ENCODE peak calls at places on chromosome 3, in four cellular contexts. Z is stimulated activated CD4-positive, alpha-beta T cell treated with anti-CD3 and anti-CD28 coated beads, TNF-alpha, amount 100 ng/mL, for 1 hour; H is body of pancreas; S is pons. X is an unnamed sample.

GRCh38 chr3:101036213-101036618 is 43.0 kb upstream of the ABI3BP start:
- DNase-seq in Z (no peak), H (peak), S (no peak), X (no peak)

GRCh38 chr3:169999433-169999832 is 32.8 kb downstream of the SEC62 start:
- DNase-seq in Z (no peak), H (no peak), S (no peak), X (no peak)

GRCh38 chr3:52052831-52053306 is 3.5 kb downstream of the DUSP7 start:
- DNase-seq in Z (peak), H (peak), S (peak), X (peak)

GRCh38 chr3:77514766-77515165 is 474.9 kb downstream of the ROBO2 start:
- DNase-seq in Z (no peak), H (no peak), S (no peak), X (no peak)

GRCh38 chr3:50352762-50353161 is 2.1 kb downstream of the CYB561D2 start:
- DNase-seq in Z (no peak), H (no peak), S (no peak), X (no peak)

GRCh38 chr3:138835177-138835757 is 539 bp upstream of the PIK3CB start:
- DNase-seq in Z (no peak), H (no peak), S (peak), X (no peak)

GRCh38 chr3:183491923-183492848 is 63.3 kb downstream of the KLHL6 start:
- DNase-seq in Z (no peak), H (no peak), S (no peak), X (no peak)

GRCh38 chr3:170614214-170614966 is 28.5 kb upstream of the SLC7A14 start:
- DNase-seq in Z (no peak), H (peak), S (no peak), X (peak)

GRCh38 chr3:10702961-10703740 is 112.9 kb upstream of the SLC6A11 start:
- DNase-seq in Z (no peak), H (no peak), S (peak), X (peak)

GRCh38 chr3:71753716-71754609 is at the start of gene GPR27:
- DNase-seq in Z (peak), H (peak), S (no peak), X (no peak)

GRCh38 chr3:141116791-141117190 is 65.6 kb downstream of the SPSB4 start:
- DNase-seq in Z (no peak), H (no peak), S (no peak), X (no peak)

GRCh38 chr3:14898929-14899328 is 48.5 kb upstream of the NR2C2 start:
- DNase-seq in Z (no peak), H (no peak), S (no peak), X (no peak)

GRCh38 chr3:153138267-153139210 is 23.5 kb upstream of the RAP2B start:
- DNase-seq in Z (peak), H (peak), S (no peak), X (no peak)

GRCh38 chr3:122101646-122102045 is 46.5 kb downstream of the CD86 start:
- DNase-seq in Z (no peak), H (no peak), S (peak), X (peak)

GRCh38 chr3:4709336-4709735 is 216.2 kb downstream of the ITPR1 start:
- DNase-seq in Z (no peak), H (no peak), S (no peak), X (no peak)

GRCh38 chr3:23691343-23691895 is 114.3 kb upstream of the UBE2E1 start:
- DNase-seq in Z (no peak), H (no peak), S (no peak), X (no peak)

GRCh38 chr3:107775958-107776357 is 253.2 kb downstream of the BBX start:
- DNase-seq in Z (no peak), H (no peak), S (no peak), X (no peak)

GRCh38 chr3:129345971-129346370 is 67.3 kb downstream of the HMCES start:
- DNase-seq in Z (no peak), H (no peak), S (peak), X (no peak)

GRCh38 chr3:126552688-126553283 is 5.9 kb downstream of the C3orf22 start:
- DNase-seq in Z (no peak), H (no peak), S (no peak), X (no peak)

X was measured in putamen.